ENCODE peak calls at places on chromosome 20, in ten cellular contexts. One of them, this sample, is unnamed. For H3K4me1, the result is how much of the 10 kb centered on the place peaks cover.

GRCh38 chr20:13900506-13900905 is 89.9 kb downstream of the SEL1L2 start:
- DNase-seq in IMR-90: no peak
- DNase-seq in colonic mucosa: no peak
- DNase-seq in PC-9: no peak
- DNase-seq in breast epithelium: no peak
- DNase-seq in testis: no peak
- DNase-seq in thoracic aorta: no peak
- DNase-seq in cardiac muscle cell: no peak
- DNase-seq in body of pancreas: no peak
- DNase-seq in pancreas: no peak
- DNase-seq in this sample: no peak

GRCh38 chr20:50783390-50783789 is 11.5 kb upstream of the BCAS4 start:
- DNase-seq in thoracic aorta: no peak
- DNase-seq in colonic mucosa: no peak
- DNase-seq in breast epithelium: no peak
- DNase-seq in IMR-90: no peak
- DNase-seq in testis: no peak
- DNase-seq in PC-9: no peak
- DNase-seq in pancreas: no peak
- DNase-seq in body of pancreas: no peak
- DNase-seq in cardiac muscle cell: no peak
- DNase-seq in this sample: no peak

GRCh38 chr20:61744691-61745396 is 320.8 kb downstream of the TAF4 start:
- DNase-seq in colonic mucosa: no peak
- DNase-seq in PC-9: no peak
- DNase-seq in cardiac muscle cell: no peak
- DNase-seq in breast epithelium: no peak
- DNase-seq in thoracic aorta: no peak
- DNase-seq in testis: no peak
- DNase-seq in pancreas: no peak
- DNase-seq in IMR-90: peak
- DNase-seq in body of pancreas: no peak
- DNase-seq in this sample: no peak

GRCh38 chr20:51156041-51156795 is 133.3 kb upstream of the KCNG1 start:
- DNase-seq in cardiac muscle cell: peak
- DNase-seq in IMR-90: peak
- DNase-seq in body of pancreas: no peak
- DNase-seq in breast epithelium: peak
- DNase-seq in thoracic aorta: no peak
- DNase-seq in testis: peak
- DNase-seq in PC-9: no peak
- DNase-seq in colonic mucosa: peak
- DNase-seq in pancreas: no peak
- DNase-seq in this sample: no peak

GRCh38 chr20:61830241-61830930 is 235.3 kb downstream of the TAF4 start:
- DNase-seq in PC-9: no peak
- DNase-seq in cardiac muscle cell: no peak
- DNase-seq in body of pancreas: no peak
- DNase-seq in IMR-90: no peak
- DNase-seq in pancreas: no peak
- DNase-seq in colonic mucosa: no peak
- DNase-seq in thoracic aorta: no peak
- DNase-seq in testis: no peak
- DNase-seq in breast epithelium: no peak
- DNase-seq in this sample: no peak

GRCh38 chr20:51036827-51037229 is 13.9 kb upstream of the KCNG1 start:
- DNase-seq in cardiac muscle cell: no peak
- DNase-seq in body of pancreas: no peak
- DNase-seq in pancreas: no peak
- DNase-seq in PC-9: no peak
- DNase-seq in thoracic aorta: no peak
- DNase-seq in IMR-90: no peak
- DNase-seq in breast epithelium: no peak
- DNase-seq in testis: no peak
- DNase-seq in colonic mucosa: no peak
- DNase-seq in this sample: no peak

GRCh38 chr20:62776692-62777527 is 19.4 kb upstream of the MRGBP start:
- DNase-seq in testis: no peak
- DNase-seq in body of pancreas: peak
- DNase-seq in colonic mucosa: peak
- DNase-seq in PC-9: peak
- DNase-seq in cardiac muscle cell: no peak
- DNase-seq in IMR-90: peak
- DNase-seq in breast epithelium: no peak
- DNase-seq in thoracic aorta: no peak
- DNase-seq in pancreas: no peak
- DNase-seq in this sample: peak

GRCh38 chr20:45470262-45470931 is 844 bp downstream of the WFDC2 start:
- DNase-seq in pancreas: peak
- DNase-seq in IMR-90: no peak
- DNase-seq in thoracic aorta: no peak
- DNase-seq in testis: peak
- DNase-seq in cardiac muscle cell: peak
- DNase-seq in body of pancreas: peak
- DNase-seq in colonic mucosa: peak
- DNase-seq in breast epithelium: peak
- DNase-seq in PC-9: peak
- DNase-seq in this sample: peak

GRCh38 chr20:41306061-41306727 is 11.3 kb downstream of the ZHX3 start:
- DNase-seq in pancreas: no peak
- DNase-seq in PC-9: no peak
- DNase-seq in thoracic aorta: no peak
- DNase-seq in IMR-90: no peak
- DNase-seq in body of pancreas: no peak
- DNase-seq in breast epithelium: no peak
- DNase-seq in testis: no peak
- DNase-seq in cardiac muscle cell: no peak
- DNase-seq in colonic mucosa: no peak
- DNase-seq in this sample: no peak

GRCh38 chr20:63425846-63426485 is 46.5 kb downstream of the KCNQ2 start:
- DNase-seq in colonic mucosa: no peak
- DNase-seq in breast epithelium: no peak
- DNase-seq in PC-9: no peak
- DNase-seq in body of pancreas: no peak
- DNase-seq in cardiac muscle cell: no peak
- DNase-seq in IMR-90: no peak
- DNase-seq in testis: no peak
- DNase-seq in thoracic aorta: no peak
- DNase-seq in pancreas: no peak
- DNase-seq in this sample: no peak

GRCh38 chr20:37651932-37652331 is 41.9 kb upstream of the CTNNBL1 start:
- DNase-seq in PC-9: no peak
- DNase-seq in body of pancreas: peak
- DNase-seq in breast epithelium: no peak
- DNase-seq in colonic mucosa: no peak
- DNase-seq in testis: peak
- DNase-seq in pancreas: peak
- DNase-seq in cardiac muscle cell: peak
- DNase-seq in IMR-90: no peak
- DNase-seq in thoracic aorta: no peak
- DNase-seq in this sample: peak

GRCh38 chr20:58628491-58629212 is 22.4 kb upstream of the STX16 start:
- DNase-seq in testis: no peak
- DNase-seq in cardiac muscle cell: no peak
- DNase-seq in PC-9: no peak
- DNase-seq in colonic mucosa: no peak
- DNase-seq in pancreas: no peak
- DNase-seq in thoracic aorta: no peak
- DNase-seq in body of pancreas: no peak
- DNase-seq in IMR-90: no peak
- DNase-seq in breast epithelium: no peak
- DNase-seq in this sample: no peak
- H3K27ac ChIP-seq in testis: no peak
- H3K27ac ChIP-seq in cardiac muscle cell: no peak
- H3K27ac ChIP-seq in PC-9: no peak
- H3K27ac ChIP-seq in colonic mucosa: no peak
- H3K27ac ChIP-seq in pancreas: no peak
- H3K27ac ChIP-seq in thoracic aorta: no peak
- H3K27ac ChIP-seq in body of pancreas: no peak
- H3K27ac ChIP-seq in IMR-90: no peak
- H3K27ac ChIP-seq in breast epithelium: no peak
- H3K27ac ChIP-seq in this sample: no peak

DNA sequence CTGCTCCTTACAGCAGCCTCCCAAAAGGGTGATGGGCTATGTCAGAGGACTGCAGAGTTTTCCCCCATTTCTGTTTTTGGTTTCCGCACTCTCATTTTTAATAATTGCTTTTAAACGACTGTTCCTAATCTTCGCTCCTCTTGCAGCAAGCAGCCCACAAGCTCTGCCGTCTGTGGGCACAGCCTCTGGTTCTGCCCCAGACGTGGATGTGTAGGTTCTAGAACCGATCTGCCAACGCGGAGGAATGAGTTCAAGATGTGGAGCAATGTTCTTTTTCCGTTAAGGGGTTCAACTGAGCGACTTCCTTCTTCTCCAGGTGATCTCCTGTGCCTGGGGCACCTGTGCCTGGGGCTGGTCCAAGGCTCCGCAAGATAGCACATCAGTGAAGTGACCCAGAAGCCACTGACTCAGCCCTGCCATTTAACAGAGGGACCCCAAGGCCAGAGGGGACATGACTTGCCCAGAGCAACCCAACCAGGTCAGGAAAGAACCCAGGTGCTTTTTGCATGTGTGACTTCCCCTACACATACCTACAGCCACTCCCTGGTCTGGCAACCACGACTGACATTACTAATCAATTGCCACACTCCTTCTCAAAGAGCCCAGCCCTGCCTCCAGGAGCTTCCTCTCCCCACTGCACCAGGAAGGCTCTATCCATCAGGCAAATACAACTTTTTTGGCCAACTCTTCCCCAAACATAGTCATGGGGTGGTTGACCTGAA is 22.7 kb downstream of the PMEPA1 start:
- DNase-seq in body of pancreas: no peak
- DNase-seq in breast epithelium: peak
- DNase-seq in cardiac muscle cell: no peak
- DNase-seq in thoracic aorta: no peak
- DNase-seq in PC-9: peak
- DNase-seq in IMR-90: no peak
- DNase-seq in colonic mucosa: no peak
- DNase-seq in pancreas: no peak
- DNase-seq in testis: no peak
- DNase-seq in this sample: peak
- H3K4me1 ChIP-seq in body of pancreas: half or more
- H3K4me1 ChIP-seq in breast epithelium: under half
- H3K4me1 ChIP-seq in cardiac muscle cell: under half
- H3K4me1 ChIP-seq in thoracic aorta: half or more
- H3K4me1 ChIP-seq in PC-9: half or more
- H3K4me1 ChIP-seq in IMR-90: under half
- H3K4me1 ChIP-seq in colonic mucosa: under half
- H3K4me1 ChIP-seq in pancreas: under half
- H3K4me1 ChIP-seq in testis: under half
- H3K4me1 ChIP-seq in this sample: under half

DNA sequence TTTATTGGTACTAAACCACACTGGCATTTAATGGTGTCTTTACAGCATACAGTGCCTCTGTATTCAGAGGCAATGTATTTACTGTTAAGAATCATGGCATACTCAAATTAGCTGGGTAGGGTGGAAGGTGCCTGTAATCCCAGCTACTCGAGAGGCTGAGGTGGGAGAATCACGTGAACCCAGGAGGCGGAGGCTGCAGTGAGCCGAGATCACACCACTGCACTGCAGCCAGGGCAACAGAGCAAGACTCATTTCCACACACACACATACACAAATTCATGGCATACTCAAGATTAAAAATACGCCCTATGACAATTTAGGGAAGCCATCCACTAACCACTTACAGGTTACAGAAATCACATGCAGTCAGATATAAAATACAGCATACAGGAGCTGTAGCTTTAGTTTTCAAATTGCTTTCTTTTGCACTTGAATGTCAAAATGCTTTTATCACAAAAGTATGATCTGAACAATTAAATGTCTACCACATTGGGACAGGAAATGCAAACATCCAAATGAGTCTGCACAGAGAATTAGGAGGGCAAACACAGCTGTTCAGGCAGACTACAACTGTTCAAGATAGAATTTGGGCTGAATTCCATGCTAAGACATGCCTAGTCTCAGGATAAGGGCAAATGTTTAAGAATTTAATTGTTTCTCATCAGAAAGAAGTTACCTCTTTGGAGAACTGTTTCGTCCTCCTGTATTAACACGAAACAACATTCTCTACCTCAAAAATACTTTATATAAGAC is 36.4 kb downstream of the CSNK2A1 start:
- DNase-seq in colonic mucosa: no peak
- DNase-seq in body of pancreas: no peak
- DNase-seq in IMR-90: no peak
- DNase-seq in cardiac muscle cell: no peak
- DNase-seq in PC-9: no peak
- DNase-seq in breast epithelium: no peak
- DNase-seq in pancreas: no peak
- DNase-seq in testis: no peak
- DNase-seq in thoracic aorta: no peak
- DNase-seq in this sample: no peak
- H3K27ac ChIP-seq in colonic mucosa: no peak
- H3K27ac ChIP-seq in body of pancreas: peak
- H3K27ac ChIP-seq in IMR-90: no peak
- H3K27ac ChIP-seq in cardiac muscle cell: no peak
- H3K27ac ChIP-seq in PC-9: no peak
- H3K27ac ChIP-seq in breast epithelium: no peak
- H3K27ac ChIP-seq in pancreas: no peak
- H3K27ac ChIP-seq in testis: no peak
- H3K27ac ChIP-seq in thoracic aorta: no peak
- H3K27ac ChIP-seq in this sample: no peak

GRCh38 chr20:49420811-49421295 is 61.6 kb downstream of the KCNB1 start:
- DNase-seq in testis: peak
- DNase-seq in IMR-90: no peak
- DNase-seq in PC-9: no peak
- DNase-seq in breast epithelium: no peak
- DNase-seq in colonic mucosa: no peak
- DNase-seq in body of pancreas: no peak
- DNase-seq in pancreas: no peak
- DNase-seq in cardiac muscle cell: no peak
- DNase-seq in thoracic aorta: no peak
- DNase-seq in this sample: no peak

GRCh38 chr20:49418832-49419231 is 63.6 kb downstream of the KCNB1 start:
- DNase-seq in testis: no peak
- DNase-seq in thoracic aorta: no peak
- DNase-seq in body of pancreas: no peak
- DNase-seq in breast epithelium: no peak
- DNase-seq in cardiac muscle cell: no peak
- DNase-seq in IMR-90: no peak
- DNase-seq in colonic mucosa: no peak
- DNase-seq in pancreas: no peak
- DNase-seq in PC-9: no peak
- DNase-seq in this sample: no peak

GRCh38 chr20:49422176-49422575 is 60.3 kb downstream of the KCNB1 start:
- DNase-seq in colonic mucosa: no peak
- DNase-seq in cardiac muscle cell: no peak
- DNase-seq in thoracic aorta: no peak
- DNase-seq in body of pancreas: no peak
- DNase-seq in breast epithelium: no peak
- DNase-seq in IMR-90: no peak
- DNase-seq in PC-9: no peak
- DNase-seq in testis: no peak
- DNase-seq in pancreas: no peak
- DNase-seq in this sample: no peak

GRCh38 chr20:49419785-49420184 is 62.7 kb downstream of the KCNB1 start:
- DNase-seq in IMR-90: no peak
- DNase-seq in thoracic aorta: no peak
- DNase-seq in PC-9: no peak
- DNase-seq in pancreas: no peak
- DNase-seq in breast epithelium: no peak
- DNase-seq in colonic mucosa: no peak
- DNase-seq in testis: no peak
- DNase-seq in cardiac muscle cell: no peak
- DNase-seq in body of pancreas: no peak
- DNase-seq in this sample: no peak

GRCh38 chr20:49420292-49420691 is 62.2 kb downstream of the KCNB1 start:
- DNase-seq in breast epithelium: peak
- DNase-seq in testis: no peak
- DNase-seq in body of pancreas: no peak
- DNase-seq in thoracic aorta: no peak
- DNase-seq in colonic mucosa: no peak
- DNase-seq in PC-9: peak
- DNase-seq in cardiac muscle cell: no peak
- DNase-seq in IMR-90: no peak
- DNase-seq in pancreas: no peak
- DNase-seq in this sample: peak
- H3K4me1 ChIP-seq in breast epithelium: under half
- H3K4me1 ChIP-seq in testis: under half
- H3K4me1 ChIP-seq in body of pancreas: under half
- H3K4me1 ChIP-seq in thoracic aorta: under half
- H3K4me1 ChIP-seq in colonic mucosa: under half
- H3K4me1 ChIP-seq in PC-9: under half
- H3K4me1 ChIP-seq in cardiac muscle cell: under half
- H3K4me1 ChIP-seq in IMR-90: under half
- H3K4me1 ChIP-seq in pancreas: under half
- H3K4me1 ChIP-seq in this sample: under half